ENCODE peak calls at places on chromosomes 6 and 20, in six cellular contexts. E is activated gamma-delta T cell treated with anti-CD3 and anti-CD28 coated beads, Interleukin-2, amount 50 U/mL, for 16 hours; J is GM03348; B is amygdala; O is stimulated activated CD4-positive, alpha-beta T cell treated with anti-CD3 and anti-CD28 coated beads, Interleukin-1b, Interleukin-23, amount 100 ng/mL, for 24 hours; G is amniotic stem cell. Z is an unnamed sample.

GRCh38 chr20:18694071-18694470 is 106.2 kb downstream of the DTD1 start:
- DNase-seq in E (no peak), J (no peak), B (no peak), O (no peak), G (no peak), Z (no peak)

GRCh38 chr20:34522969-34523871 is 7.0 kb downstream of the DYNLRB1 start:
- DNase-seq in E (peak), J (peak), B (no peak), O (no peak), G (no peak), Z (peak)

GRCh38 chr6:63640062-63640461 is 4.5 kb downstream of the PHF3 start:
- DNase-seq in E (no peak), J (peak), B (no peak), O (no peak), G (no peak), Z (peak)

GRCh38 chr6:15505463-15505918 is 157.3 kb downstream of the DTNBP1 start:
- DNase-seq in E (no peak), J (no peak), B (no peak), O (no peak), G (no peak), Z (no peak)

GRCh38 chr6:10837009-10837691 is 1.2 kb downstream of the MAK start:
- DNase-seq in E (no peak), J (peak), B (no peak), O (no peak), G (no peak), Z (peak)

GRCh38 chr6:4133941-4134838 is 1.2 kb downstream of the ECI2 start:
- DNase-seq in E (peak), J (peak), B (no peak), O (no peak), G (no peak), Z (no peak)

GRCh38 chr20:24684954-24685691 is 215.7 kb downstream of the SYNDIG1 start:
- DNase-seq in E (no peak), J (no peak), B (no peak), O (no peak), G (no peak), Z (no peak)

GRCh38 chr6:136763255-136763654 is 29.0 kb downstream of the MAP3K5 start:
- DNase-seq in E (no peak), J (no peak), B (no peak), O (no peak), G (no peak), Z (no peak)

GRCh38 chr6:452301-453067 is 60.9 kb downstream of the IRF4 start:
- DNase-seq in E (no peak), J (peak), B (no peak), O (no peak), G (no peak), Z (peak)

GRCh38 chr6:34667481-34668238 is 28.9 kb downstream of the ILRUN start:
- DNase-seq in E (no peak), J (no peak), B (no peak), O (no peak), G (no peak), Z (no peak)

GRCh38 chr20:49821850-49822249 is 9.2 kb downstream of the SLC9A8 start:
- DNase-seq in E (no peak), J (peak), B (no peak), O (no peak), G (peak), Z (peak)

GRCh38 chr20:10671221-10671849 is 2.5 kb downstream of the JAG1 start:
- DNase-seq in E (no peak), J (peak), B (peak), O (no peak), G (peak), Z (peak)

Z was measured in AG08395.